ENCODE peak calls at places on chromosomes 3 and 15, in seven cellular contexts. X, M, P, A, L, Q and T are unnamed samples.

GRCh38 chr3:124230928-124231456 is 239.1 kb upstream of the ROPN1 start:
- DNase-seq in X (no peak), M (no peak), P (no peak), A (no peak), L (no peak), Q (no peak), T (no peak)

GRCh38 chr3:27025718-27026117 is 343.5 kb downstream of the NEK10 start:
- DNase-seq in X (no peak), M (no peak), P (no peak), A (no peak), L (no peak), Q (no peak), T (no peak)

GRCh38 chr3:65006300-65006739 is 318.5 kb upstream of the ADAMTS9 start:
- DNase-seq in X (no peak), M (no peak), P (no peak), A (peak), L (no peak), Q (no peak), T (no peak)

GRCh38 chr15:91660174-91660649 is 193.3 kb upstream of the SLCO3A1 start:
- DNase-seq in X (no peak), M (no peak), P (no peak), A (no peak), L (no peak), Q (no peak), T (no peak)

GRCh38 chr3:126835472-126836219 is 131.6 kb downstream of the CHCHD6 start:
- DNase-seq in X (no peak), M (no peak), P (no peak), A (peak), L (no peak), Q (no peak), T (no peak)

GRCh38 chr15:88636039-88636438 is 2.8 kb upstream of the ISG20 start:
- DNase-seq in X (peak), M (no peak), P (peak), A (no peak), L (no peak), Q (peak), T (no peak)

GRCh38 chr15:41937568-41937923 is 34.8 kb downstream of the EHD4 start:
- DNase-seq in X (no peak), M (no peak), P (no peak), A (no peak), L (no peak), Q (no peak), T (no peak)

GRCh38 chr3:151403246-151403645 is 18.7 kb upstream of the P2RY12 start:
- DNase-seq in X (no peak), M (no peak), P (no peak), A (peak), L (no peak), Q (no peak), T (no peak)

GRCh38 chr15:100103828-100104227 is 237.9 kb downstream of the ADAMTS17 start:
- DNase-seq in X (no peak), M (no peak), P (peak), A (no peak), L (no peak), Q (no peak), T (peak)

GRCh38 chr3:101695779-101696372 is 9.4 kb upstream of the RPL24 start:
- DNase-seq in X (no peak), M (no peak), P (peak), A (peak), L (peak), Q (no peak), T (no peak)

GRCh38 chr15:38349251-38349650 is 96.6 kb downstream of the SPRED1 start:
- DNase-seq in X (no peak), M (no peak), P (no peak), A (peak), L (no peak), Q (no peak), T (no peak)

GRCh38 chr3:141305436-141305835 is 62.9 kb upstream of the ZBTB38 start:
- DNase-seq in X (no peak), M (peak), P (no peak), A (peak), L (no peak), Q (no peak), T (no peak)

GRCh38 chr3:76370749-76371148 is 585.4 kb upstream of the ZNF717 start:
- DNase-seq in X (no peak), M (no peak), P (no peak), A (no peak), L (no peak), Q (no peak), T (no peak)

GRCh38 chr15:82159922-82160321 is 102.6 kb downstream of the EFL1 start:
- DNase-seq in X (no peak), M (no peak), P (no peak), A (peak), L (no peak), Q (no peak), T (no peak)

GRCh38 chr3:11379238-11379823 is 107.1 kb downstream of the ATG7 start:
- DNase-seq in X (no peak), M (no peak), P (no peak), A (peak), L (peak), Q (no peak), T (no peak)

GRCh38 chr3:77254967-77255831 is 215.3 kb downstream of the ROBO2 start:
- DNase-seq in X (peak), M (peak), P (peak), A (peak), L (peak), Q (no peak), T (no peak)

GRCh38 chr15:35479423-35479822 is 66.5 kb downstream of the DPH6 start:
- DNase-seq in X (no peak), M (no peak), P (no peak), A (no peak), L (no peak), Q (no peak), T (no peak)

GRCh38 chr3:173019378-173019777 is 121.7 kb downstream of the SPATA16 start:
- DNase-seq in X (no peak), M (no peak), P (no peak), A (no peak), L (no peak), Q (no peak), T (no peak)

GRCh38 chr3:169627073-169627472 is 36.4 kb downstream of the MECOM start:
- DNase-seq in X (no peak), M (no peak), P (no peak), A (no peak), L (no peak), Q (no peak), T (no peak)

GRCh38 chr3:126245811-126246727 is 65.7 kb upstream of the ALDH1L1 start:
- DNase-seq in X (peak), M (peak), P (peak), A (peak), L (peak), Q (no peak), T (peak)

GRCh38 chr15:70376031-70376928 is 278.6 kb upstream of the TLE3 start:
- DNase-seq in X (peak), M (no peak), P (no peak), A (peak), L (no peak), Q (no peak), T (peak)

GRCh38 chr15:96232335-96232734 is 98.2 kb upstream of the NR2F2 start:
- DNase-seq in X (no peak), M (no peak), P (no peak), A (no peak), L (no peak), Q (no peak), T (no peak)

GRCh38 chr3:52223449-52224408 is 1.7 kb downstream of the TLR9 start:
- DNase-seq in X (no peak), M (no peak), P (no peak), A (no peak), L (no peak), Q (peak), T (no peak)

GRCh38 chr15:71275098-71275497 is 159.8 kb downstream of the THSD4 start:
- DNase-seq in X (no peak), M (no peak), P (peak), A (peak), L (no peak), Q (no peak), T (no peak)

GRCh38 chr3:44419923-44420650 is 57.4 kb downstream of the ZNF445 start:
- DNase-seq in X (no peak), M (no peak), P (no peak), A (no peak), L (no peak), Q (no peak), T (no peak)

GRCh38 chr15:97875513-97876285 is 84.8 kb upstream of the ARRDC4 start:
- DNase-seq in X (no peak), M (peak), P (no peak), A (no peak), L (no peak), Q (no peak), T (no peak)

GRCh38 chr3:96991812-96992211 is 177.4 kb downstream of the EPHA6 start:
- DNase-seq in X (no peak), M (no peak), P (no peak), A (no peak), L (no peak), Q (no peak), T (no peak)

GRCh38 chr3:117817103-117817502 is 1107.5 kb downstream of the TUSC7 start:
- DNase-seq in X (no peak), M (no peak), P (no peak), A (no peak), L (no peak), Q (no peak), T (no peak)

GRCh38 chr15:99909914-99910313 is 176.7 kb upstream of the LYSMD4 start:
- DNase-seq in X (no peak), M (peak), P (no peak), A (no peak), L (no peak), Q (no peak), T (no peak)

GRCh38 chr15:31374489-31374888 is 47.9 kb downstream of the KLF13 start:
- DNase-seq in X (no peak), M (no peak), P (peak), A (no peak), L (no peak), Q (no peak), T (no peak)

GRCh38 chr3:111874177-111874820 is 15.2 kb downstream of the PHLDB2 start:
- DNase-seq in X (no peak), M (no peak), P (no peak), A (peak), L (no peak), Q (no peak), T (no peak)

GRCh38 chr3:23073721-23074300 is 129.3 kb upstream of the UBE2E2 start:
- DNase-seq in X (no peak), M (no peak), P (no peak), A (no peak), L (no peak), Q (no peak), T (no peak)

GRCh38 chr3:109028753-109029152 is 75.1 kb upstream of the GUCA1C start:
- DNase-seq in X (no peak), M (no peak), P (no peak), A (no peak), L (no peak), Q (no peak), T (no peak)

GRCh38 chr3:109025896-109026295 is 72.2 kb upstream of the GUCA1C start:
- DNase-seq in X (no peak), M (no peak), P (no peak), A (no peak), L (no peak), Q (no peak), T (no peak)

GRCh38 chr3:109018828-109019227 is 65.1 kb upstream of the GUCA1C start:
- DNase-seq in X (no peak), M (no peak), P (no peak), A (peak), L (no peak), Q (no peak), T (no peak)

DNA sequence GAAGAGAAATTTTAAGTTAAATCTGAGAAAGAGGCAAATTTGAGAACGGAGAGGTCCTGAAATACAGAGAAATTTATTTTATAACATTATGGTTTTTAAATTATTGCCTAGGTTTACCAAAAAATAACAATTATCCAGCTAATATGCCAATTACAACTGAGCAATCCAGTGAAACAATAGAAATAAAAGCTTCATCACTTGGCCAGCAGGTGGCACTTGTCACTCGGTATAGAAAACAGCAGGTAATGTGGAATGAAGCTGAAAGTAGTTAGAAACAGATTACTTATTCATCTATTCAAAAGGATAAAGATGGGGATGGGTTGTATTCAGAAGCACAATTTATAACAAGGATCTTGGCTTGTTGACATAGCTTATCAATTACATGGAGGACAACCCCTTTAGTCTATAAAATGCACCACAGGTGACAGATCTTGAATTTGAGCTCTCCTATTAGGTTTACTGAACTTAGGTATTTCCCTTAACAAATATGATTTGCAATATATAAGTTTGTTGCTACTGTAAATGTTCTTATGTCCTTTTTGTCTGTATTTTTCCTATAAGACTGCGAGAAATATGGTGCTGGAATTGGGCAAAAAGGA is 70.1 kb upstream of the GUCA1C start:
- DNase-seq in X (peak), M (peak), P (peak), A (peak), L (peak), Q (no peak), T (no peak)
- TF ChIP-seq CTCF in X (no peak), M (peak), P (peak), A (peak), L (peak), Q (peak), T (peak)

DNA sequence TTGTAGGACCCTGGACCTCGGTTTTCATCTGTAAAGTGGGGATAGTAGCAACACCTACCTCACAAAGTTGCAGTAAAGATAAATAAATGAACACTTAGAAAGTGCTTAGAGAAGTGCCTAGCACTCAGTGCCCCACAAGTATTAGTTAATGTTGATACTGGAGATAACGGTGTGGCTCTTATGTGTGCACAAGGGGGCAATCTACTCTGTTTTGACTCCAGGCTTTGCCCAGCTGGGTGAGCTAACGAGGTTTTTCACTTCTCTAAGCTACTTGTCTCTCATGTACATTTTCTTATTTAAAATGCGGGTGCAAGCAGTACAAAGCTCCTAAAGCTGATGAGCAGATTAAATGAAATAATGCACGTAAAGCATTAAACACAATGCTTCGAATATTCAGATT is 193.5 kb upstream of the ICE2 start:
- DNase-seq in X (no peak), M (no peak), P (no peak), A (no peak), L (no peak), Q (no peak), T (no peak)
- TF ChIP-seq CTCF in X (no peak), M (no peak), P (no peak), A (no peak), L (no peak), Q (no peak), T (no peak)

DNA sequence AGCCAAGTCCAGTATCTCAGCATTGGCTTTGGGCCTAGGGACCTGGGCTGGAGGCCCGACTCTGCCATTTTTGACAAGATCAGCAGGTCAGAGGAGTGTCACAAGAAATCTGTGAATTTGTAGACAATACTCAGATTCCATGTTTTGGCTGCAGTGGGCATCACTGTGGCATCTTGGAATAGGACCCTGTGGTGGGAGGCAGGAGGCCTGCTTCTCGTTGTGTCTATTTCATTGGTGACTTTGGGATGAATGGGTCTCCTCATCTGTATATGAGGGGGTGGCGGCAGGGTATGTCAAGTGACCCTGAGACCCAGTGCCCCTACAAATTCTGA is 3.3 kb downstream of the C15orf39 start:
- DNase-seq in X (no peak), M (no peak), P (no peak), A (no peak), L (no peak), Q (no peak), T (no peak)
- TF ChIP-seq CTCF in X (no peak), M (no peak), P (no peak), A (no peak), L (peak), Q (no peak), T (peak)

GRCh38 chr3:114417265-114417664 is 123.4 kb downstream of the TIGIT start:
- DNase-seq in X (no peak), M (no peak), P (no peak), A (no peak), L (no peak), Q (no peak), T (no peak)

GRCh38 chr3:114420072-114420471 is 126.2 kb downstream of the TIGIT start:
- DNase-seq in X (no peak), M (no peak), P (no peak), A (no peak), L (no peak), Q (no peak), T (no peak)

GRCh38 chr3:114417682-114418081 is 123.9 kb downstream of the TIGIT start:
- DNase-seq in X (no peak), M (no peak), P (no peak), A (no peak), L (no peak), Q (no peak), T (no peak)

GRCh38 chr3:114418724-114419543 is 125.1 kb downstream of the TIGIT start:
- DNase-seq in X (no peak), M (no peak), P (no peak), A (peak), L (peak), Q (no peak), T (no peak)

DNA sequence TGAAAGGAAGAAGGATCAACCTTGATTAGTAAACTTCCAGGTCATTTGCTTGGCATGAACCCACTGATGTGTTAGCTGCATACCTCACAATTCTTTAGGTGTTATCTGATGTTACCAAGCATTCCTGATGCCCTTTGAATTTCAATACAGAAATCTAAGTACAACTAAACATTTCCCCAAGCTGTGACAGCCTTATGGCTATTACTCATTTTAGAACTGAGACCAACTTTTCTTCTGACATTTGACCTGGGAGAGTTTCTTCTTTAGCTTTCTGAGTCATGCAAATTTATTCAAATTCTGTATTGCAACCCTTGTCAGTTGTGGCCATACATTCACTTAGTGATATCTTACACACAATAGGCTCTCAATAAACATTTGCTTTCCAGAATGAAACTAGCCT is 124.3 kb downstream of the TIGIT start:
- DNase-seq in X (no peak), M (no peak), P (no peak), A (peak), L (no peak), Q (no peak), T (no peak)
- TF ChIP-seq CTCF in X (no peak), M (no peak), P (no peak), A (no peak), L (no peak), Q (no peak), T (no peak)

DNA sequence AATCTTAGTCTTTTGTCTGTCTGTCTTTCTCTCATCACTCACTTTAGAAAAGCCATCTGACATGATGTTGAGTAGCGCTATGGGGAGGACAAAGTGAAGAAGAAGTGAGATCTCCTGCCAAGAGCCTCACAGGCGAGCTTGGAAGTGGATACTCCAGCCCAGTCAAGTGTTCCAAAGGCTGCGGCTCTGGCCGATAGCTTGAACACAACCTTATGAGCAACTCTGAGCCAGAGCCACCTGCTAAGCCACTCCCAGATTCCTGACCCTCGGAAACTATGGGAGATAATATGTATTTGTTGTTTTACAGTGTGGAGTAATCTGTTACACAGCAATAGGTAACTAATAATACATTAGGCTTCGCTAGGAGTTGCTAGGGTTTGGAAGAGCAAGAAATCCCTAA is 76.2 kb downstream of the MB21D2 start:
- DNase-seq in X (no peak), M (peak), P (peak), A (no peak), L (no peak), Q (no peak), T (no peak)
- TF ChIP-seq CTCF in X (no peak), M (no peak), P (no peak), A (no peak), L (no peak), Q (no peak), T (no peak)